ENCODE peak calls at places on chromosome 12, in five cellular contexts. J is upper lobe of left lung, S is cardiac muscle cell, E is tibial artery, M is adrenal gland. F is an unnamed sample. For H3K4me1, the result is how much of the 10 kb centered on the place peaks cover.

GRCh38 chr12:86698581-86698980 is 442.4 kb upstream of the MGAT4C start:
- DNase-seq in M (no peak), J (no peak), S (peak), E (no peak), F (peak)

GRCh38 chr12:120847392-120848157 is 56.6 kb downstream of the SPPL3 start:
- DNase-seq in J (no peak), M (peak), E (no peak), S (no peak), F (no peak)

GRCh38 chr12:83018063-83018462 is 331.4 kb downstream of the TMTC2 start:
- DNase-seq in J (no peak), E (no peak), M (no peak), S (no peak), F (peak)

GRCh38 chr12:52832960-52833905 is 878 bp downstream of the KRT79 start:
- DNase-seq in S (no peak), J (no peak), M (no peak), E (no peak), F (no peak)

GRCh38 chr12:6958609-6959375 is 7.6 kb downstream of the PTPN6 start:
- DNase-seq in S (no peak), J (no peak), E (peak), M (no peak), F (no peak)

GRCh38 chr12:63266988-63267387 is 116.0 kb upstream of the AVPR1A start:
- DNase-seq in J (no peak), E (no peak), S (no peak), M (no peak), F (no peak)

GRCh38 chr12:50932787-50933280 is 19.5 kb upstream of the HIGD1C start:
- DNase-seq in J (no peak), E (no peak), S (no peak), M (no peak), F (no peak)

GRCh38 chr12:19431407-19432308 is 7.6 kb upstream of the AEBP2 start:
- DNase-seq in M (no peak), S (peak), J (no peak), E (no peak), F (peak)

GRCh38 chr12:100031821-100032220 is 47.1 kb upstream of the ANKS1B start:
- DNase-seq in M (no peak), J (no peak), S (no peak), E (no peak), F (no peak)

GRCh38 chr12:3032161-3032560 is 45.0 kb upstream of the TSPAN9 start:
- DNase-seq in E (no peak), M (no peak), S (no peak), J (no peak), F (no peak)

DNA sequence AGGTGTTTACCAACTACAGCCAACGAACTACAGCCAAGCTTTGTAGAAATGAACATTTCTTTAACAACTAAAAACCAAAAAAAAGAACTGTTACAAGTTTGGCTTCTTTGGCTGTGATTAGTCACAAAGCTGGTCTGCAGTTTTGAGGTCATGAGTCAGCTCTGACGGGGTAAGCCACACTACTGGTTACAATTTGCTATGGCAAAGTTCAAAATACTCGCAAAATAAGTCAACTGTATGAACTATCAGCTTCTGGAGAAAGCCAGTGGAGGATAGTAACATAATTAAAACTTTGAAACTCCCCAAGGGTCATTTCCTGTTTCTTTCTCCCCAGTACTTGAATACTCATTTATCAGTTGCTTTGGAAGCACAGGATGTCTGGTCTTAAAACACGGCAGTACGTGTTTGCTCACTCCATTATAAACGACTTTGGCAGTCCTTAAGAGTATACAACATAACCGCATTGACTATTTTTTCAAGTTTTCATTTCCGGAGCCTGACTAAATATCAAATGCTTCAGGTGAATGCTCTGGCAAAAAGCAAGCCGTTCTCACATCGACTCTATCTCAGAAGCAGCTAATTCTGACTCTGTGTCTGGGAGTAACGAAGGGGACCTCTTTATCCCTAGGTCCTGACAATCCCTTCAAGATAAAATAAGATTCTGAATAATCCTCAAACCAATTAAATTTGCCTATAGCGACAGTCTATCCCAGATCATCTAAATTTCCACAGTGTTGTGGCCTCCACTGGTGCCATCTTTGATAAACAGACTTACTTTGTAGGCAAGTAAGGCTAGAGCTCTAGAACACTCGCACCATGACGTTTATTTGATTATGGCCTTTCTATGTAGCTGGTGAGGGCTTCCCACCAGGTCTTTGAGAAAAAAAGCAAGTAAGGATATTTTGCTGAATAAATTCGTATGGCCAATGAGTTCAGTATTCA is 10.6 kb downstream of the PHLDA1 start:
- DNase-seq in M (peak), E (no peak), J (peak), S (peak), F (no peak)
- H3K4me1 ChIP-seq in M (under half), E (under half), J (under half), S (under half), F (under half)

GRCh38 chr12:57146092-57146491 is 1.3 kb downstream of the LRP1-AS start:
- DNase-seq in M (no peak), S (no peak), E (no peak), J (no peak), F (no peak)
- H3K4me1 ChIP-seq in M (half or more), S (under half), E (half or more), J (half or more), F (under half)

GRCh38 chr12:54372113-54372806 is 8.0 kb upstream of the GPR84 start:
- DNase-seq in E (no peak), S (peak), J (no peak), M (no peak), F (no peak)

GRCh38 chr12:54374555-54375257 is 9.8 kb downstream of the ZNF385A start:
- DNase-seq in S (no peak), E (no peak), M (no peak), J (no peak), F (peak)

GRCh38 chr12:54375258-54375579 is 9.3 kb downstream of the ZNF385A start:
- DNase-seq in E (no peak), S (no peak), J (no peak), M (no peak), F (no peak)

GRCh38 chr12:54371328-54372112 is 7.2 kb upstream of the GPR84 start:
- DNase-seq in S (peak), M (no peak), E (peak), J (no peak), F (peak)

DNA sequence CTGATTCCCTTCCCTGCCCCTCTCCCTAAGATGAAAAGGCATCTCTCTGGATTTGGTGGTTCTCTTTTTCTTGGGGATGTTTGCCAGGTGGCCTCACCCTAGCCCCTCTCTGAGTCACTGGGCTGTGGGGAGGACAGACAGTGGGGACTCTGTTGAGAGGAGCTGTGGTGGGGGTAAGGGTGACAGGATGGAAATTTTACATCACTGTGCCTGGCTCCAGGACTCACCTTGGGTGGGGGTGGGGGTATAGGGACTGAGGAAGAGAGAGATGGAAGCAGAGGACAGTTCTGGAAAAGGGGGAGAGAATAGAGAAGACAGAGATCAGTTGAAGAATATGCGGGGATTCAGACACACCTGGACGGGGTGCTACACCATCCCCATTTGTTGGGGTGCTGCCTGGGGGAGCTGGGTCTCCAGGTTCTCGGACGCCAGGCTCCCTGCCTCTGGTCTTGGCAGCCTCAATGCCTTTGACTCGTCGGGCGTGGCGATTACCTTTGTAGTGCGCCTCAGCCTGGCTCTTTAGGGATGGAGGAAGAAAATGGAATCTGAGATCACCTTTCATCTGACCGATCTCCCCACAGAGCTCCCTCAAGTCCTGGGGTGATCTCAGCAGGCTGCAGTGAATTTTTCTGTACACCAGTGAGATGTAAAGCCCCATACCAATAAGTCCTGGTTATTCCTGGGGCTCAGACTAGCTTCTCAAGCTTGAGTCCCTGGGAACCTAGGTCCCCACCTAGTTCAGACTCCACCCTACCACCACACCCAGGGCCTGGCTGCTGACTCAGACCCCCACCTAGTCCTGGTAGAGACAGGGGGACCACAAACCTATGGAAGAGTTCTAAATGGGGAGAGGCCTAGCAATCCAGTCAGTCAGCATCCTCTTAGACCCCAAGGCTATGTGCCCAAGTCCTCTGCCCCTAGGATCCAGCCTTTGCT is 9.6 kb upstream of the GPR84 start:
- DNase-seq in J (no peak), M (no peak), E (no peak), S (no peak), F (no peak)
- H3K4me1 ChIP-seq in J (under half), M (under half), E (half or more), S (under half), F (under half)

GRCh38 chr12:68449196-68449595 is 117.0 kb upstream of the MDM1 start:
- DNase-seq in J (no peak), E (no peak), M (no peak), S (no peak), F (no peak)

GRCh38 chr12:68446379-68446778 is 114.2 kb upstream of the MDM1 start:
- DNase-seq in M (no peak), E (no peak), J (no peak), S (no peak), F (no peak)

GRCh38 chr12:68445836-68446235 is 113.7 kb upstream of the MDM1 start:
- DNase-seq in J (no peak), S (peak), E (no peak), M (no peak), F (no peak)

GRCh38 chr12:68446896-68447806 is 115.0 kb upstream of the MDM1 start:
- DNase-seq in E (no peak), S (peak), J (no peak), M (no peak), F (no peak)

DNA sequence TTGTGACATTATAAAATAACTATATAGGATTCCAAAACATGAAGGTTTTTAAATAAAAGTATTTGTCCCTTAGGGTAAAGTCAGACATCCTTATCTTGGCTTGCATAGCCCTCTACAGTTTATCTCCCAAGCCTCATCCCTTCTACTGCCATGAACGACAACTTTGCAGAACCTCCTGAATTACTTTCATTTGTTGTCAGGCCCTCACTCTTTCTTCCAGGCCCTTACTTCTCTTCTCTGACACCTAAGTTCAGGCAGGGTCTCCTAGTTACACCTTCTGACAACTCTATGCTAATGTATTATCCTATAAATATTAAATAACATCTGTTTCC is 115.6 kb upstream of the MDM1 start:
- DNase-seq in E (no peak), J (no peak), S (no peak), M (no peak), F (no peak)
- H3K4me1 ChIP-seq in E (under half), J (under half), S (under half), M (under half), F (under half)

GRCh38 chr12:110282343-110282860 is 1.4 kb downstream of the ATP2A2 start:
- DNase-seq in M (no peak), S (no peak), J (no peak), E (no peak), F (no peak)
- H3K4me1 ChIP-seq in M (half or more), S (under half), J (half or more), E (under half), F (under half)

DNA sequence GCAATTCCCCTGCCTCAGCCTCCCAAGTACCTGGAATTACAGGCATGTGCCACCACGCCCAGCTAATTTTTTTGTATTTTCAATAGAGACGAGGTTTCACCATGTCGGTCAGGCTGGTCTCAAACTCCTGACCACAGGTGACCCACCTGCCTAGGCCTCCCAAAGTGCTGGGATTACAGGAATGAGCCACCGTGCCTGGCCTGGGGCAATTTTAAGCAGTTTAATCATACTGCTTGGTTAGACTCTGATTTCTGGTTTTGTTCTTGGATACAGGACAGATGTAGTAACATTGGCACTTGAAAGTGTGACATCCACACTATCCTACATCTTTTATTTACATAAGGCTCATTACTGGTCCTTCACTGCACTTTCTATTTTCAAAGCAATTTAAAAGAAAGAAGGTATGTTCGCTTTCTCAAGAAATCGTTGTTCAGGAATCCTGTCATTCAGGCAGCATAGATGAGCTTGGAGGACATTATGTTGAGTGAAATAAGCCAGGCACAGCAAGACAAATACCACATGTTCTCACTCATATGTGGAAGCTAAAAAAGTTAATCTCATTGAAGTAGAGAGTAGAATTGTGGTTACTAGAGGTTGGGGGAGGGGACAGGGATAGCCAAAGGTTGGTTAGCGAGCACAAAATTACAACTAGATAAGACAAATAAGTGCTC is 4.0 kb upstream of the NUAK1 start:
- DNase-seq in S (no peak), J (no peak), M (no peak), E (no peak), F (no peak)
- H3K4me1 ChIP-seq in S (half or more), J (under half), M (under half), E (under half), F (under half)

F was measured in SJCRH30.